ENCODE peak calls at places on chromosomes 1 and 21, in six cellular contexts. Q, K, V, S, A and N are unnamed samples.

GRCh38 chr21:46069719-46070279 is 28.1 kb upstream of the COL6A2 start:
- DNase-seq in Q (no peak), K (no peak), V (no peak), S (peak), A (no peak), N (no peak)

GRCh38 chr1:18256318-18257235 is 149.0 kb downstream of the IGSF21 start:
- DNase-seq in Q (no peak), K (no peak), V (peak), S (no peak), A (no peak), N (no peak)

GRCh38 chr21:36027352-36027751 is 33.0 kb downstream of the SETD4 start:
- DNase-seq in Q (no peak), K (no peak), V (no peak), S (no peak), A (no peak), N (no peak)

GRCh38 chr1:219507432-219507831 is 105.5 kb downstream of the ZC3H11B start:
- DNase-seq in Q (no peak), K (no peak), V (no peak), S (no peak), A (no peak), N (no peak)

GRCh38 chr1:231867607-231868006 is 241.0 kb downstream of the DISC1 start:
- DNase-seq in Q (no peak), K (no peak), V (peak), S (no peak), A (no peak), N (no peak)

GRCh38 chr1:118275716-118276115 is 90.7 kb upstream of the SPAG17 start:
- DNase-seq in Q (no peak), K (no peak), V (no peak), S (no peak), A (no peak), N (no peak)

GRCh38 chr21:42411197-42411869 is 7.6 kb downstream of the UBASH3A start:
- DNase-seq in Q (no peak), K (no peak), V (peak), S (no peak), A (no peak), N (no peak)

GRCh38 chr1:39497570-39497969 is 6.1 kb downstream of the BMP8A start:
- DNase-seq in Q (no peak), K (no peak), V (no peak), S (no peak), A (no peak), N (no peak)

GRCh38 chr1:233719626-233720334 is 105.9 kb downstream of the KCNK1 start:
- DNase-seq in Q (no peak), K (no peak), V (no peak), S (no peak), A (no peak), N (no peak)

GRCh38 chr1:151976868-151977267 is 16.8 kb downstream of the S100A10 start:
- DNase-seq in Q (no peak), K (no peak), V (peak), S (no peak), A (no peak), N (no peak)

GRCh38 chr1:108049083-108049819 is 84.3 kb upstream of the VAV3 start:
- DNase-seq in Q (no peak), K (no peak), V (peak), S (peak), A (peak), N (no peak)

GRCh38 chr1:6104631-6105030 is 58.9 kb downstream of the KCNAB2 start:
- DNase-seq in Q (no peak), K (no peak), V (no peak), S (peak), A (no peak), N (no peak)

GRCh38 chr21:32710069-32710784 is 17.6 kb downstream of the SYNJ1 start:
- DNase-seq in Q (no peak), K (no peak), V (no peak), S (no peak), A (no peak), N (no peak)

GRCh38 chr1:59596432-59596831 is 218.3 kb upstream of the HOOK1 start:
- DNase-seq in Q (no peak), K (no peak), V (no peak), S (peak), A (no peak), N (no peak)

GRCh38 chr1:50110656-50111055 is 1.9 kb downstream of the ELAVL4 start:
- DNase-seq in Q (no peak), K (no peak), V (peak), S (no peak), A (no peak), N (no peak)

GRCh38 chr1:152745289-152745704 is 12.5 kb upstream of the KPRP start:
- DNase-seq in Q (no peak), K (no peak), V (no peak), S (no peak), A (no peak), N (no peak)

GRCh38 chr1:164735315-164736052 is 176.5 kb downstream of the PBX1 start:
- DNase-seq in Q (no peak), K (no peak), V (peak), S (no peak), A (no peak), N (no peak)

GRCh38 chr1:90359994-90360393 is 357.1 kb downstream of the BARHL2 start:
- DNase-seq in Q (no peak), K (no peak), V (no peak), S (no peak), A (no peak), N (no peak)

GRCh38 chr1:186236921-186237320 is 138.1 kb downstream of the TPR start:
- DNase-seq in Q (no peak), K (no peak), V (no peak), S (no peak), A (no peak), N (no peak)

GRCh38 chr1:31397360-31398095 is 15.5 kb upstream of the SERINC2 start:
- DNase-seq in Q (no peak), K (no peak), V (no peak), S (no peak), A (no peak), N (no peak)

GRCh38 chr1:155219592-155220031 is 11.1 kb downstream of the MTX1 start:
- DNase-seq in Q (no peak), K (peak), V (peak), S (no peak), A (no peak), N (no peak)

GRCh38 chr1:216183007-216183406 is 240.2 kb downstream of the USH2A start:
- DNase-seq in Q (no peak), K (no peak), V (peak), S (no peak), A (no peak), N (no peak)

GRCh38 chr1:11355594-11356467 is 82.8 kb downstream of the UBIAD1 start:
- DNase-seq in Q (no peak), K (peak), V (peak), S (no peak), A (no peak), N (no peak)